ENCODE peak calls at places on chromosome 12, in ten cellular contexts. One of them, this sample, is unnamed.

GRCh38 chr12:94663077-94663476 is 12.7 kb upstream of the TMCC3 start:
- DNase-seq in thoracic aorta: no peak
- DNase-seq in esophagus squamous epithelium: no peak
- DNase-seq in WERI-Rb-1: no peak
- DNase-seq in IMR-90: no peak
- DNase-seq in aorta: no peak
- DNase-seq in OCI-LY7: no peak
- DNase-seq in heart right ventricle: no peak
- DNase-seq in sigmoid colon: no peak
- DNase-seq in naive thymus-derived CD4-positive, alpha-beta T cell: no peak
- DNase-seq in this sample: no peak

GRCh38 chr12:4107436-4107878 is 166.1 kb upstream of the CCND2 start:
- DNase-seq in IMR-90: peak
- DNase-seq in sigmoid colon: no peak
- DNase-seq in thoracic aorta: no peak
- DNase-seq in naive thymus-derived CD4-positive, alpha-beta T cell: peak
- DNase-seq in esophagus squamous epithelium: no peak
- DNase-seq in OCI-LY7: peak
- DNase-seq in heart right ventricle: peak
- DNase-seq in WERI-Rb-1: peak
- DNase-seq in aorta: no peak
- DNase-seq in this sample: peak

GRCh38 chr12:89959188-89959587 is 250.6 kb upstream of the ATP2B1 start:
- DNase-seq in heart right ventricle: no peak
- DNase-seq in WERI-Rb-1: no peak
- DNase-seq in aorta: no peak
- DNase-seq in thoracic aorta: no peak
- DNase-seq in naive thymus-derived CD4-positive, alpha-beta T cell: no peak
- DNase-seq in IMR-90: no peak
- DNase-seq in sigmoid colon: no peak
- DNase-seq in OCI-LY7: no peak
- DNase-seq in esophagus squamous epithelium: no peak
- DNase-seq in this sample: no peak

GRCh38 chr12:14283489-14284144 is 81.9 kb upstream of the ATF7IP start:
- DNase-seq in OCI-LY7: peak
- DNase-seq in WERI-Rb-1: no peak
- DNase-seq in naive thymus-derived CD4-positive, alpha-beta T cell: no peak
- DNase-seq in IMR-90: no peak
- DNase-seq in sigmoid colon: no peak
- DNase-seq in aorta: no peak
- DNase-seq in thoracic aorta: no peak
- DNase-seq in heart right ventricle: no peak
- DNase-seq in esophagus squamous epithelium: no peak
- DNase-seq in this sample: no peak

GRCh38 chr12:104670439-104671406 is 214.0 kb downstream of the CHST11 start:
- DNase-seq in esophagus squamous epithelium: no peak
- DNase-seq in thoracic aorta: no peak
- DNase-seq in WERI-Rb-1: no peak
- DNase-seq in OCI-LY7: no peak
- DNase-seq in IMR-90: no peak
- DNase-seq in sigmoid colon: no peak
- DNase-seq in naive thymus-derived CD4-positive, alpha-beta T cell: no peak
- DNase-seq in heart right ventricle: no peak
- DNase-seq in aorta: peak
- DNase-seq in this sample: no peak

GRCh38 chr12:55188974-55189556 is 31.8 kb upstream of the OR10A7 start:
- DNase-seq in heart right ventricle: peak
- DNase-seq in OCI-LY7: peak
- DNase-seq in IMR-90: peak
- DNase-seq in esophagus squamous epithelium: no peak
- DNase-seq in aorta: no peak
- DNase-seq in thoracic aorta: no peak
- DNase-seq in naive thymus-derived CD4-positive, alpha-beta T cell: peak
- DNase-seq in sigmoid colon: no peak
- DNase-seq in WERI-Rb-1: peak
- DNase-seq in this sample: peak

GRCh38 chr12:82688035-82688501 is 1.4 kb downstream of the TMTC2 start:
- DNase-seq in WERI-Rb-1: no peak
- DNase-seq in sigmoid colon: no peak
- DNase-seq in IMR-90: no peak
- DNase-seq in thoracic aorta: no peak
- DNase-seq in aorta: no peak
- DNase-seq in OCI-LY7: peak
- DNase-seq in heart right ventricle: no peak
- DNase-seq in naive thymus-derived CD4-positive, alpha-beta T cell: no peak
- DNase-seq in esophagus squamous epithelium: no peak
- DNase-seq in this sample: no peak

GRCh38 chr12:42666671-42667243 is 77.2 kb upstream of the PRICKLE1 start:
- DNase-seq in IMR-90: peak
- DNase-seq in esophagus squamous epithelium: no peak
- DNase-seq in heart right ventricle: no peak
- DNase-seq in sigmoid colon: no peak
- DNase-seq in naive thymus-derived CD4-positive, alpha-beta T cell: no peak
- DNase-seq in aorta: no peak
- DNase-seq in WERI-Rb-1: no peak
- DNase-seq in OCI-LY7: no peak
- DNase-seq in thoracic aorta: no peak
- DNase-seq in this sample: no peak

GRCh38 chr12:94262228-94263010 is 114.0 kb downstream of the PLXNC1 start:
- DNase-seq in esophagus squamous epithelium: peak
- DNase-seq in thoracic aorta: peak
- DNase-seq in aorta: peak
- DNase-seq in heart right ventricle: peak
- DNase-seq in WERI-Rb-1: no peak
- DNase-seq in sigmoid colon: peak
- DNase-seq in IMR-90: peak
- DNase-seq in naive thymus-derived CD4-positive, alpha-beta T cell: peak
- DNase-seq in OCI-LY7: peak
- DNase-seq in this sample: peak

GRCh38 chr12:89707623-89707991 is 1.0 kb downstream of the ATP2B1 start:
- DNase-seq in naive thymus-derived CD4-positive, alpha-beta T cell: no peak
- DNase-seq in esophagus squamous epithelium: no peak
- DNase-seq in heart right ventricle: peak
- DNase-seq in OCI-LY7: peak
- DNase-seq in sigmoid colon: no peak
- DNase-seq in IMR-90: no peak
- DNase-seq in aorta: peak
- DNase-seq in WERI-Rb-1: peak
- DNase-seq in thoracic aorta: no peak
- DNase-seq in this sample: peak

GRCh38 chr12:60475825-60476224 is 880.0 kb downstream of the SLC16A7 start:
- DNase-seq in IMR-90: no peak
- DNase-seq in naive thymus-derived CD4-positive, alpha-beta T cell: no peak
- DNase-seq in heart right ventricle: no peak
- DNase-seq in OCI-LY7: no peak
- DNase-seq in aorta: no peak
- DNase-seq in WERI-Rb-1: no peak
- DNase-seq in thoracic aorta: no peak
- DNase-seq in esophagus squamous epithelium: no peak
- DNase-seq in sigmoid colon: no peak
- DNase-seq in this sample: no peak

GRCh38 chr12:109678732-109679131 is 34.9 kb upstream of the FAM222A start:
- DNase-seq in IMR-90: no peak
- DNase-seq in OCI-LY7: no peak
- DNase-seq in sigmoid colon: no peak
- DNase-seq in thoracic aorta: no peak
- DNase-seq in heart right ventricle: no peak
- DNase-seq in WERI-Rb-1: peak
- DNase-seq in naive thymus-derived CD4-positive, alpha-beta T cell: no peak
- DNase-seq in aorta: no peak
- DNase-seq in esophagus squamous epithelium: no peak
- DNase-seq in this sample: no peak

GRCh38 chr12:71755146-71755892 is 656 bp downstream of the RAB21 start:
- DNase-seq in esophagus squamous epithelium: no peak
- DNase-seq in aorta: peak
- DNase-seq in thoracic aorta: peak
- DNase-seq in IMR-90: peak
- DNase-seq in OCI-LY7: no peak
- DNase-seq in WERI-Rb-1: peak
- DNase-seq in heart right ventricle: peak
- DNase-seq in naive thymus-derived CD4-positive, alpha-beta T cell: peak
- DNase-seq in sigmoid colon: peak
- DNase-seq in this sample: peak

GRCh38 chr12:46934374-46935111 is 108.7 kb upstream of the SLC38A4 start:
- DNase-seq in IMR-90: no peak
- DNase-seq in thoracic aorta: no peak
- DNase-seq in esophagus squamous epithelium: no peak
- DNase-seq in heart right ventricle: no peak
- DNase-seq in aorta: no peak
- DNase-seq in WERI-Rb-1: no peak
- DNase-seq in sigmoid colon: no peak
- DNase-seq in OCI-LY7: no peak
- DNase-seq in naive thymus-derived CD4-positive, alpha-beta T cell: no peak
- DNase-seq in this sample: no peak

GRCh38 chr12:54977155-54977554 is 7.4 kb downstream of the TESPA1 start:
- DNase-seq in naive thymus-derived CD4-positive, alpha-beta T cell: no peak
- DNase-seq in heart right ventricle: no peak
- DNase-seq in IMR-90: peak
- DNase-seq in WERI-Rb-1: no peak
- DNase-seq in OCI-LY7: no peak
- DNase-seq in esophagus squamous epithelium: no peak
- DNase-seq in thoracic aorta: no peak
- DNase-seq in aorta: no peak
- DNase-seq in sigmoid colon: no peak
- DNase-seq in this sample: no peak

GRCh38 chr12:32104572-32105355 is 1.9 kb upstream of the BICD1 start:
- DNase-seq in WERI-Rb-1: no peak
- DNase-seq in aorta: no peak
- DNase-seq in esophagus squamous epithelium: no peak
- DNase-seq in IMR-90: no peak
- DNase-seq in thoracic aorta: no peak
- DNase-seq in naive thymus-derived CD4-positive, alpha-beta T cell: no peak
- DNase-seq in sigmoid colon: no peak
- DNase-seq in heart right ventricle: no peak
- DNase-seq in OCI-LY7: no peak
- DNase-seq in this sample: no peak
- H3K4me3 ChIP-seq in WERI-Rb-1: no peak
- H3K4me3 ChIP-seq in aorta: no peak
- H3K4me3 ChIP-seq in esophagus squamous epithelium: no peak
- H3K4me3 ChIP-seq in IMR-90: no peak
- H3K4me3 ChIP-seq in thoracic aorta: no peak
- H3K4me3 ChIP-seq in naive thymus-derived CD4-positive, alpha-beta T cell: no peak
- H3K4me3 ChIP-seq in sigmoid colon: no peak
- H3K4me3 ChIP-seq in heart right ventricle: no peak
- H3K4me3 ChIP-seq in OCI-LY7: no peak
- H3K4me3 ChIP-seq in this sample: no peak

DNA sequence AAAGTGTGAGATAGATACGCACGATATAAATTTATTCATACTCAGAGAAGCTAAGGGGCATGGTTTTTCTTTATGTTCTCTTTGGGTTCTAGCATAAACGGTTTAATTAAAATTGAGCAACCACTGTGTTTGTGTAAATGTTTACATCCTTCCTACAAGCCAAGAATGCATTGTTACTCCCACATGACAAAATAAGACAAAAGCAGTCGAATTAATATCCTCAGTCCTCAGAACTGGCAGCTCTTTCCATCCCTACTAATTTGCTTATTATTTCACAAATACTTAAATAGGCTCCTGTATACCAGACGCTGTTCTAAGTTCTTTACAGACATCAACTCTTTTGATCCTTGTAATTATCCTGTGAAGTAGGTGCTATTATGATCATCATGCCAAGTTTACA is 32.0 kb downstream of the SSPN start:
- DNase-seq in sigmoid colon: no peak
- DNase-seq in heart right ventricle: no peak
- DNase-seq in aorta: no peak
- DNase-seq in OCI-LY7: no peak
- DNase-seq in WERI-Rb-1: no peak
- DNase-seq in esophagus squamous epithelium: no peak
- DNase-seq in naive thymus-derived CD4-positive, alpha-beta T cell: no peak
- DNase-seq in thoracic aorta: no peak
- DNase-seq in IMR-90: no peak
- DNase-seq in this sample: no peak
- H3K4me3 ChIP-seq in sigmoid colon: peak
- H3K4me3 ChIP-seq in heart right ventricle: no peak
- H3K4me3 ChIP-seq in aorta: no peak
- H3K4me3 ChIP-seq in OCI-LY7: no peak
- H3K4me3 ChIP-seq in WERI-Rb-1: no peak
- H3K4me3 ChIP-seq in esophagus squamous epithelium: peak
- H3K4me3 ChIP-seq in naive thymus-derived CD4-positive, alpha-beta T cell: no peak
- H3K4me3 ChIP-seq in thoracic aorta: peak
- H3K4me3 ChIP-seq in IMR-90: no peak
- H3K4me3 ChIP-seq in this sample: no peak

DNA sequence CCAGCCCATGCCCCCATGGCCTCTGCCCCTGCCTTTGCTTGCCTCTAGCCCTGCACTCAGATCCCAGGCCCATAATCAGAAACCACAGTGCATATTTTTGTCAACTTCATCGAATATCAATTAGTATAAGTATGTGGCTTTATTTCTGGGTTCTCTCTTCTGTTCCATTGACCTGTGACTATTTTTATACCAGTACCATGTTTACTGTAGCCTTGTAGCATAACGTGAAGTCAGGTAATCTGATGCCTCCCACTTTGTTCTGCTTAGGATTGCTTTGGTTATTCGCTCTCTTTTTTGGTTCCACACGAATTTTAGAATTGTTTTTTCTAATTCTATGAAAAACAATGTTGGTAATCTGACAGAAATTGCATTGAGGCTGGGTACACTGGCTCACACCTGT is 14.9 kb downstream of the EEA1 start:
- DNase-seq in WERI-Rb-1: no peak
- DNase-seq in thoracic aorta: no peak
- DNase-seq in naive thymus-derived CD4-positive, alpha-beta T cell: no peak
- DNase-seq in IMR-90: no peak
- DNase-seq in esophagus squamous epithelium: no peak
- DNase-seq in aorta: no peak
- DNase-seq in sigmoid colon: no peak
- DNase-seq in OCI-LY7: no peak
- DNase-seq in heart right ventricle: no peak
- DNase-seq in this sample: no peak
- H3K4me3 ChIP-seq in WERI-Rb-1: no peak
- H3K4me3 ChIP-seq in thoracic aorta: no peak
- H3K4me3 ChIP-seq in naive thymus-derived CD4-positive, alpha-beta T cell: no peak
- H3K4me3 ChIP-seq in IMR-90: no peak
- H3K4me3 ChIP-seq in esophagus squamous epithelium: no peak
- H3K4me3 ChIP-seq in aorta: no peak
- H3K4me3 ChIP-seq in sigmoid colon: no peak
- H3K4me3 ChIP-seq in OCI-LY7: no peak
- H3K4me3 ChIP-seq in heart right ventricle: no peak
- H3K4me3 ChIP-seq in this sample: no peak

GRCh38 chr12:111368291-111368683 is 608 bp downstream of the PHETA1 start:
- DNase-seq in esophagus squamous epithelium: no peak
- DNase-seq in heart right ventricle: peak
- DNase-seq in OCI-LY7: no peak
- DNase-seq in aorta: peak
- DNase-seq in sigmoid colon: no peak
- DNase-seq in IMR-90: no peak
- DNase-seq in thoracic aorta: no peak
- DNase-seq in WERI-Rb-1: no peak
- DNase-seq in naive thymus-derived CD4-positive, alpha-beta T cell: no peak
- DNase-seq in this sample: no peak
- H3K4me3 ChIP-seq in esophagus squamous epithelium: peak
- H3K4me3 ChIP-seq in heart right ventricle: peak
- H3K4me3 ChIP-seq in OCI-LY7: peak
- H3K4me3 ChIP-seq in aorta: peak
- H3K4me3 ChIP-seq in sigmoid colon: peak
- H3K4me3 ChIP-seq in IMR-90: peak
- H3K4me3 ChIP-seq in thoracic aorta: peak
- H3K4me3 ChIP-seq in WERI-Rb-1: peak
- H3K4me3 ChIP-seq in naive thymus-derived CD4-positive, alpha-beta T cell: peak
- H3K4me3 ChIP-seq in this sample: peak

GRCh38 chr12:108316153-108316892 is 22.8 kb downstream of the CMKLR1 start:
- DNase-seq in thoracic aorta: no peak
- DNase-seq in heart right ventricle: no peak
- DNase-seq in OCI-LY7: no peak
- DNase-seq in sigmoid colon: no peak
- DNase-seq in naive thymus-derived CD4-positive, alpha-beta T cell: no peak
- DNase-seq in aorta: no peak
- DNase-seq in WERI-Rb-1: no peak
- DNase-seq in esophagus squamous epithelium: no peak
- DNase-seq in IMR-90: no peak
- DNase-seq in this sample: no peak
- H3K4me3 ChIP-seq in thoracic aorta: no peak
- H3K4me3 ChIP-seq in heart right ventricle: no peak
- H3K4me3 ChIP-seq in OCI-LY7: no peak
- H3K4me3 ChIP-seq in sigmoid colon: no peak
- H3K4me3 ChIP-seq in naive thymus-derived CD4-positive, alpha-beta T cell: no peak
- H3K4me3 ChIP-seq in aorta: no peak
- H3K4me3 ChIP-seq in WERI-Rb-1: no peak
- H3K4me3 ChIP-seq in esophagus squamous epithelium: no peak
- H3K4me3 ChIP-seq in IMR-90: no peak
- H3K4me3 ChIP-seq in this sample: no peak

This sample was measured in CD4-positive, alpha-beta memory T cell.